ENCODE peak calls at places on chromosomes 6 and 20, in six cellular contexts. V, D, Z, Q, A and K are unnamed samples.

GRCh38 chr6:169654590-169655391 is 47.0 kb downstream of the WDR27 start:
- DNase-seq in Z (peak; percentile 55), Q (peak; percentile 73), A (peak; percentile 84), V (peak; percentile 56), D (peak; percentile 61), K (peak; percentile 56)

GRCh38 chr6:88626460-88626859 is 337.0 kb downstream of the RNGTT start:
- DNase-seq in V (no peak), A (no peak), D (peak; percentile 45), Z (no peak), Q (peak; percentile 33), K (no peak)

GRCh38 chr6:95280690-95281273 is 296.6 kb upstream of the MANEA start:
- DNase-seq in A (no peak), V (peak; percentile 10), D (peak; percentile 36), Q (peak; percentile 47), Z (no peak), K (no peak)

GRCh38 chr6:109446072-109446471 is 5.5 kb downstream of the SMPD2 start:
- DNase-seq in A (peak; percentile 45), Q (no peak), Z (no peak), D (no peak), V (no peak), K (no peak)

GRCh38 chr6:168711049-168711640 is 270.2 kb downstream of the SMOC2 start:
- DNase-seq in Z (peak; percentile 0), V (no peak), D (no peak), Q (no peak), A (no peak), K (no peak)

GRCh38 chr20:58192567-58192966 is 35.9 kb downstream of the ANKRD60 start:
- DNase-seq in A (no peak), V (peak; percentile 4), D (no peak), Z (no peak), Q (no peak), K (no peak)

GRCh38 chr20:18360601-18361000 is 72.3 kb downstream of the ZNF133 start:
- DNase-seq in V (no peak), A (no peak), Q (no peak), Z (no peak), D (no peak), K (no peak)

GRCh38 chr20:24640686-24641085 is 171.3 kb downstream of the SYNDIG1 start:
- DNase-seq in Q (no peak), D (no peak), V (no peak), A (no peak), Z (no peak), K (no peak)

GRCh38 chr20:53611449-53611894 is 17.8 kb upstream of the ZNF217 start:
- DNase-seq in A (peak; percentile 37), D (peak; percentile 99), Z (peak; percentile 95), V (peak; percentile 34), Q (peak; percentile 99), K (no peak)

GRCh38 chr6:107704377-107705013 is 119.6 kb downstream of the SCML4 start:
- DNase-seq in V (peak; percentile 69), A (no peak), Q (peak; percentile 71), D (peak; percentile 68), Z (peak; percentile 52), K (no peak)

GRCh38 chr6:5250451-5250850 is 10.3 kb downstream of the LYRM4 start:
- DNase-seq in V (no peak), Q (no peak), D (no peak), Z (no peak), A (no peak), K (no peak)

GRCh38 chr6:35259946-35260626 is 551 bp downstream of the ZNF76 start:
- DNase-seq in A (peak; percentile 80), D (peak; percentile 16), Z (no peak), V (peak; percentile 74), Q (peak; percentile 51), K (peak; percentile 55)

GRCh38 chr6:170186006-170186908 is 104.6 kb downstream of the DLL1 start:
- DNase-seq in V (no peak), A (no peak), D (no peak), Z (no peak), Q (no peak), K (no peak)

GRCh38 chr6:72622094-72622540 is 253 bp downstream of the KCNQ5 start:
- DNase-seq in D (peak; percentile 24), V (peak; percentile 86), A (peak; percentile 30), Q (no peak), Z (no peak), K (no peak)

GRCh38 chr6:42316390-42316970 is 98.8 kb upstream of the MRPS10 start:
- DNase-seq in Z (peak; percentile 66), D (peak; percentile 90), Q (peak; percentile 73), A (peak; percentile 35), V (no peak), K (peak; percentile 18)

GRCh38 chr6:128415387-128415786 is 105.0 kb downstream of the PTPRK start:
- DNase-seq in Z (no peak), Q (no peak), D (no peak), A (no peak), V (no peak), K (no peak)

GRCh38 chr6:25787469-25787868 is 32.9 kb downstream of the SLC17A4 start:
- DNase-seq in D (no peak), V (no peak), Z (no peak), Q (no peak), A (no peak), K (no peak)

GRCh38 chr6:13380761-13381160 is 52.4 kb upstream of the TBC1D7 start:
- DNase-seq in Z (no peak), D (no peak), Q (no peak), A (no peak), V (no peak), K (no peak)

GRCh38 chr6:13375360-13375878 is 47.1 kb upstream of the TBC1D7 start:
- DNase-seq in Z (no peak), V (peak; percentile 72), A (no peak), Q (no peak), D (no peak), K (no peak)

GRCh38 chr6:13373919-13374318 is 45.6 kb upstream of the TBC1D7 start:
- DNase-seq in A (no peak), D (no peak), Z (no peak), V (no peak), Q (no peak), K (no peak)

GRCh38 chr6:13378669-13379590 is 50.6 kb upstream of the TBC1D7 start:
- DNase-seq in A (peak; percentile 90), D (no peak), V (peak; percentile 70), Q (no peak), Z (no peak), K (no peak)

DNA sequence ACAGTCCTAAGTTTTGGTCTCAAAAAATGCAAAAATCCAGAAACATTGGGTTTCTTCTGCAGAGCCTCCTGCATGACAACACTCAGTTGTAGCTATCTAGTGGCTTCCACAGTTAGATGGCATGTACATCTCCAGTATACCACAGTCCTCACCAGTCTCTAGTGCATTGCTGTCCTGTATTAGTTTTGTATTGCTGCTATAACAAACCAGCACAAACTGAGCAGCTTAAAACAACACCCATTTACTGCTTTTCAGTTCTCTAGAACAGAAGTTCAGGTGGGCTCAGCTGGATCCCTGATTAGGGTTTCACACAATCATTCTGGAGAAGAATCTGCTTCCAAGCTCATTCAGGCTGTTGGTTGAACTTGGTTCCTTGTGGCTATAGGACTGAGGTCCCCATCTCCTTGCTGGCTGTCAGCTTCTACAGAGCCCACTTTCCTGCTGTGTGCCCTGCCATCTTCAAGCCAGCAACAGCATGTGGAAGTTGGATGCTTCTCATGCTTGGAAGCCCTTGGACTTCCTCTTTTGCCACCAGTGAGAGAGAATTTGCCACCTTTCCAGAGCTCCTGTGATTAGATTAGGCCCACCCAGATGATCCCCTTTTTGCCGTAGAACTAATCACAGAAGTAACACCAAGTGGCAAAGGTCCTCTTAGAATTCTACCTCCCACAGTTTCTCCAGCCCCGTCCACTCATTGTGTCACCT is 48.9 kb upstream of the TBC1D7 start:
- DNase-seq in A (no peak), Z (no peak), D (no peak), Q (no peak), V (no peak), K (no peak)
- H3K27ac ChIP-seq in A (no peak overlapping the region), Z (no peak overlapping the region), D (no peak overlapping the region), Q (no peak overlapping the region), V (no peak overlapping the region), K (no peak overlapping the region)

GRCh38 chr20:36062799-36063198 is 91.7 kb upstream of the EPB41L1 start:
- DNase-seq in Q (no peak), Z (peak; percentile 40), V (no peak), D (no peak), A (no peak), K (no peak)
- H3K27ac ChIP-seq in Q (no peak overlapping the region), Z (no peak overlapping the region), V (no peak overlapping the region), D (no peak overlapping the region), A (no peak overlapping the region), K (no peak overlapping the region)

GRCh38 chr20:10137032-10137431 is 81.6 kb upstream of the SNAP25 start:
- DNase-seq in D (no peak), Z (no peak), V (no peak), A (no peak), Q (no peak), K (no peak)

GRCh38 chr20:10132391-10132790 is 86.2 kb upstream of the SNAP25 start:
- DNase-seq in Q (no peak), D (no peak), A (no peak), Z (no peak), V (no peak), K (no peak)

GRCh38 chr20:10134176-10134575 is 84.5 kb upstream of the SNAP25 start:
- DNase-seq in A (no peak), D (no peak), Z (no peak), Q (no peak), V (no peak), K (no peak)

GRCh38 chr20:10133532-10133931 is 85.1 kb upstream of the SNAP25 start:
- DNase-seq in Q (no peak), D (no peak), A (no peak), V (no peak), Z (no peak), K (no peak)

GRCh38 chr20:10137533-10137932 is 81.1 kb upstream of the SNAP25 start:
- DNase-seq in A (no peak), Z (no peak), V (no peak), Q (no peak), D (no peak), K (no peak)
- H3K27ac ChIP-seq in A (no peak overlapping the region), Z (no peak overlapping the region), V (no peak overlapping the region), Q (no peak overlapping the region), D (no peak overlapping the region), K (no peak overlapping the region)

GRCh38 chr6:53136000-53136609 is 12.5 kb downstream of the GCM1 start:
- DNase-seq in Q (no peak), Z (no peak), D (no peak), A (no peak), V (no peak), K (no peak)

GRCh38 chr6:53143710-53144109 is 4.9 kb downstream of the GCM1 start:
- DNase-seq in Q (no peak), D (no peak), Z (no peak), A (no peak), V (no peak), K (no peak)

GRCh38 chr6:53144802-53145201 is 3.8 kb downstream of the GCM1 start:
- DNase-seq in A (no peak), V (no peak), Z (no peak), Q (no peak), D (no peak), K (no peak)

GRCh38 chr6:53142810-53143209 is 5.8 kb downstream of the GCM1 start:
- DNase-seq in D (no peak), Q (no peak), A (no peak), Z (no peak), V (no peak), K (no peak)

DNA sequence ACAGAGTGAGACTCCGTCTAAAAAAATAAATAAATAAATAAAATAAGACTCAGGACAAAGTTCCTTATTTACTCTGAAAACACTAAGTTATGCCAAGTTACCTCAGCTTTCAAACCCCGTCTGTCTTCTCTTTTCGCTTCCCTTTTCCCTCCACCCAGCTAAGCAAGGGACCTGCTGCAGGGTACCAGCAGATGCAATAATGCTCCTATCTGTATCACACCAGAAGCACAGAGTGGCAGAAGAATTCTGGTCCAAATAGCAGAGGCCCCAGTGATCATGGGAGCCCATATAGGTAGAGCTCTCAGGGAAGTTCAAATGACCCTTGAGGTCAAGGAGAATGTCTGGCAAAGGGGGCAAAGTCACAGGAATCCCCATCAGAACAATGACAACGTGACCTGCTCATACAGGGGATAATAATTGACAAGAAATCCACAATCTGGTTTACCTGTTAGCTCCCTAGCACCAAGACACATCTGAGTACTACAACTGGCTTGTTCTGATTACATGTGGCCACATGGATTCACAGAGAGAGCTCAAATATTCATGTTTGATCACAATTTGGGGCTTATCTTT is 8.7 kb downstream of the GCM1 start:
- DNase-seq in Z (no peak), V (peak; percentile 4), Q (no peak), D (no peak), A (no peak), K (no peak)
- H3K27ac ChIP-seq in Z (no peak overlapping the region), V (no peak overlapping the region), Q (no peak overlapping the region), D (no peak overlapping the region), A (peak overlapping the region; percentile 74), K (no peak overlapping the region)